ENCODE peak calls at places on chromosomes 6 and 20, in ten cellular contexts. T is CD8-positive, alpha-beta memory T cell; W is IMR-90; H is endodermal cell; G is heart left ventricle; D is ovary; X is Peyer's patch; Q is CD4-positive, alpha-beta memory T cell; M is AG04450; I is psoas muscle. O is an unnamed sample.

GRCh38 chr20:52601295-52601971 is 370.7 kb upstream of the TSHZ2 start:
- DNase-seq in T (no peak), W (no peak), H (no peak), G (no peak), D (no peak), X (no peak), Q (no peak), M (no peak), I (no peak), O (no peak)

GRCh38 chr20:37994512-37994911 is 38.7 kb downstream of the TTI1 start:
- DNase-seq in T (no peak), W (peak), H (no peak), G (peak), D (no peak), X (no peak), Q (no peak), M (peak), I (peak), O (peak)

GRCh38 chr6:26272171-26272631 is 92.8 kb upstream of the BTN3A2 start:
- DNase-seq in T (peak), W (no peak), H (peak), G (no peak), D (peak), X (peak), Q (peak), M (no peak), I (peak), O (peak)

GRCh38 chr20:18904624-18905023 is 91.0 kb downstream of the SCP2D1 start:
- DNase-seq in T (no peak), W (no peak), H (peak), G (no peak), D (peak), X (no peak), Q (no peak), M (no peak), I (no peak), O (no peak)

GRCh38 chr6:91786474-91787184 is 1199.8 kb upstream of the MAP3K7 start:
- DNase-seq in T (no peak), W (no peak), H (no peak), G (no peak), D (no peak), X (no peak), Q (no peak), M (no peak), I (no peak), O (peak)

GRCh38 chr6:85449818-85450577 is at the start of gene NT5E:
- DNase-seq in T (peak), W (peak), H (peak), G (peak), D (peak), X (peak), Q (peak), M (no peak), I (peak), O (peak)

GRCh38 chr6:167116838-167117228 is 6.1 kb upstream of the CCR6 start:
- DNase-seq in T (no peak), W (no peak), H (no peak), G (no peak), D (no peak), X (no peak), Q (no peak), M (no peak), I (no peak), O (no peak)

GRCh38 chr6:119209452-119210205 is 131.2 kb upstream of the FAM184A start:
- DNase-seq in T (no peak), W (peak), H (no peak), G (no peak), D (no peak), X (no peak), Q (no peak), M (no peak), I (no peak), O (no peak)

GRCh38 chr6:156953478-156954146 is 176.4 kb downstream of the ARID1B start:
- DNase-seq in T (peak), W (peak), H (no peak), G (no peak), D (no peak), X (no peak), Q (peak), M (peak), I (no peak), O (peak)

DNA sequence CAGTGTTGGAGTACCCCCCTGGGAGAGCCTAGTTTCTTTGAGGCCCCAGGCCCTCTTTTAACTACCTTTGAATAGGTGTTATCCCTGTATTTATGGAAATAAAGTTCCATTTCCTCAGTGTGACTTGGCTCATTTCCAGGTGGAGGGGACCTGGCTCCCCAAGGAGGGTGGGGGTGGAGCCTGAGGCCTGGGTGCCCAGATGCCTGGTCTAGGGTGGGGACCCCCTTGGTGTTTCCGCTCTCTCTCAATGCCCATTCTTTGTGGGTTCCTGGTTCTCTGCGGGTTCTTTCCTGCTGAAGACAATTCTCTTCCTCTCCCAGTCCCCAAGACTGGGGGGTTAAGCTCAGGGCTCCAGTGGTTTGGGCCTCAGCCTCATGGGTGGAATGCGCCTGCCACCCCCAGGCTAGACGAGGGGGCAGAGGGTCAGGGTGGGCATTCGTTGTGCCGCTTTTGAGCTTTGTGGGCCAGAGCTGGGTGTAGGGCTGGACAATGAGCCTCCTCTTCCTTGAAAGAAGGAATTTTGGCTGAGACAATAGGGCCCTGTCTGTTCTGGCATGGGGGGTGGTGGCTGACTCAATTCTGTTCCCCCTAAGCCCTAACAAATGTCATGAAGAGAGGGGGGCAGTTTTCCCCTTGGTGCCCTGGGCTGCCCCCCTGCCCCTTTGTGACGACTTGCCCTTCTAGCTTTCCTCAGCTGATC is 686 bp upstream of the EGFL8 start:
- DNase-seq in T (no peak), W (no peak), H (no peak), G (no peak), D (no peak), X (no peak), Q (no peak), M (no peak), I (no peak), O (no peak)
- H3K27ac ChIP-seq in T (no peak), W (no peak), H (peak), G (peak), D (no peak), X (no peak), Q (no peak), M (no peak), I (no peak), O (no peak)

GRCh38 chr6:142870787-142871371 is 74.1 kb downstream of the HIVEP2 start:
- DNase-seq in T (no peak), W (no peak), H (no peak), G (no peak), D (no peak), X (no peak), Q (no peak), M (no peak), I (no peak), O (no peak)

GRCh38 chr6:142868917-142869316 is 76.1 kb downstream of the HIVEP2 start:
- DNase-seq in T (no peak), W (no peak), H (no peak), G (no peak), D (no peak), X (no peak), Q (no peak), M (no peak), I (no peak), O (peak)

GRCh38 chr6:142872376-142872775 is 72.6 kb downstream of the HIVEP2 start:
- DNase-seq in T (no peak), W (peak), H (no peak), G (no peak), D (no peak), X (no peak), Q (no peak), M (no peak), I (no peak), O (no peak)

GRCh38 chr6:142874676-142875075 is 70.3 kb downstream of the HIVEP2 start:
- DNase-seq in T (no peak), W (no peak), H (no peak), G (no peak), D (no peak), X (no peak), Q (no peak), M (no peak), I (no peak), O (peak)

GRCh38 chr6:142871910-142872331 is 73.1 kb downstream of the HIVEP2 start:
- DNase-seq in T (peak), W (peak), H (no peak), G (peak), D (no peak), X (no peak), Q (peak), M (peak), I (no peak), O (peak)
- H3K27ac ChIP-seq in T (no peak), W (no peak), H (no peak), G (peak), D (no peak), X (peak), Q (peak), M (no peak), I (peak), O (no peak)

GRCh38 chr6:53877151-53877550 is 82.3 kb downstream of the LRRC1 start:
- DNase-seq in T (no peak), W (no peak), H (no peak), G (no peak), D (no peak), X (no peak), Q (no peak), M (no peak), I (no peak), O (no peak)

GRCh38 chr6:53879608-53880007 is 84.8 kb downstream of the LRRC1 start:
- DNase-seq in T (no peak), W (peak), H (no peak), G (no peak), D (no peak), X (no peak), Q (no peak), M (no peak), I (no peak), O (no peak)

GRCh38 chr6:53869964-53870363 is 75.2 kb downstream of the LRRC1 start:
- DNase-seq in T (no peak), W (no peak), H (no peak), G (no peak), D (no peak), X (no peak), Q (no peak), M (no peak), I (no peak), O (peak)

GRCh38 chr6:53878808-53879207 is 84.0 kb downstream of the LRRC1 start:
- DNase-seq in T (no peak), W (no peak), H (no peak), G (no peak), D (no peak), X (no peak), Q (no peak), M (no peak), I (no peak), O (peak)

DNA sequence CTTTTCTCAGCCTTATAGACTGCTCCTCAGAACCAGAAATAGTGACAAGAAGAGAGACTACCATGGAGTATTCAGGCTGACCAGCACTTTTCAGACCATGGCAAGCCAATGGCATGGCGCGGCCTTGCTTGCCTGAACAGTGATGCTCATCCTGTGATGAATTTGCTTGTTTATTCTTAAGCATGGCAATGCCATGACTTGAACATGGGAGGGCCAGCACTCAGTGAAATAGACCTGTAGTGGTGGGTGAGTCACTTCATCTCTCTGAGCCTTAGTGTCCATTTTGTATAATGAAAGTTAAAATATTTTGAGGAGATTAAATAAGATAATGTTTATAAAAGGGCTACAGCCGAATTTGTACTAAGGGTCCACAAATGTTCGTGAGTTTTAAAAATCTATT is 79.1 kb downstream of the LRRC1 start:
- DNase-seq in T (no peak), W (peak), H (no peak), G (no peak), D (no peak), X (no peak), Q (no peak), M (no peak), I (no peak), O (peak)
- H3K27ac ChIP-seq in T (no peak), W (no peak), H (no peak), G (no peak), D (no peak), X (no peak), Q (no peak), M (no peak), I (no peak), O (no peak)

DNA sequence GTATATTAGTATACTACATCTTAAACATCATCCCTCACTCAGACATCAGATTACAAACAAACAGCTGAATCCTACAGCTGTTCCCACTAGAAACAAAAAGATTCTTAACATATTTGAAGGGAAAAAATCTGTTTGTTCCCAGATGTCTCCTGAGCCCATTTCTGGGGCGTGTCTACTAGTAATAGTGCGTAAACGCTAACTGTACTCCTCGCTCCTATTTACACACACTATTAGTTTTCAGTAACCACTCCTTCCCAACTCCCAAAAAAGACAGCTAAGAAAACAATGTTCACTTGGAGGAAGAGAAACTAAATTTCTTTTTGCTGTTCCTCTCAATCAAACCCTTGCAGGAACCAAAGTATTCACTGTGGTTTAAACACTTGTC is 118.4 kb downstream of the BACH2 start:
- DNase-seq in T (no peak), W (peak), H (no peak), G (no peak), D (no peak), X (no peak), Q (no peak), M (peak), I (no peak), O (no peak)
- H3K27ac ChIP-seq in T (no peak), W (no peak), H (no peak), G (peak), D (no peak), X (no peak), Q (no peak), M (no peak), I (peak), O (no peak)

DNA sequence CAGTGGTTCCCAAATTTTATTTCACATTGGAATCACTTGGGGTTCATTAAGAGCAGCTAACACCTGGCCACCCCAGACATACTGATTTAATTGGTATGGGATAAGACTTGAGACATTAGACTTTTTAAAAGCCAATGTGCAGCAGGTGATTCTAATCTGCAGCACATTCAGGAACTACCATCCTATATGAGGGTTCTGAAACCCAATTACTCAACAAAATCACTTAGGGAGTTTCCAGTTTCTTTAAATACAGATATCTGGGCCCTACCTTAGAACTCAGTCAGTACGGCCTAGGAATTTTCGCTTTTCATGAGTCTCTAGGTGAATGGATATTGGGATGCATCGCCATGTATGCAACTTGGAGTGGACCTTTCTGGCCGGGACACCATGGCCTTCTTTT is 24.0 kb upstream of the L3MBTL3 start:
- DNase-seq in T (no peak), W (no peak), H (no peak), G (no peak), D (no peak), X (no peak), Q (no peak), M (no peak), I (no peak), O (no peak)
- H3K27ac ChIP-seq in T (no peak), W (no peak), H (no peak), G (no peak), D (no peak), X (no peak), Q (no peak), M (no peak), I (no peak), O (no peak)

GRCh38 chr20:39050555-39050902 is 88.4 kb downstream of the DHX35 start:
- DNase-seq in T (no peak), W (no peak), H (no peak), G (no peak), D (no peak), X (no peak), Q (no peak), M (no peak), I (no peak), O (no peak)
- H3K27ac ChIP-seq in T (no peak), W (no peak), H (no peak), G (no peak), D (no peak), X (no peak), Q (peak), M (no peak), I (no peak), O (no peak)

GRCh38 chr6:155493694-155494143 is 38.1 kb upstream of the NOX3 start:
- DNase-seq in T (no peak), W (peak), H (no peak), G (peak), D (peak), X (no peak), Q (no peak), M (peak), I (peak), O (peak)

GRCh38 chr6:155492061-155492735 is 36.6 kb upstream of the NOX3 start:
- DNase-seq in T (no peak), W (no peak), H (no peak), G (no peak), D (no peak), X (no peak), Q (no peak), M (no peak), I (no peak), O (no peak)

GRCh38 chr6:155491421-155491820 is 35.8 kb upstream of the NOX3 start:
- DNase-seq in T (no peak), W (no peak), H (no peak), G (no peak), D (no peak), X (no peak), Q (no peak), M (no peak), I (no peak), O (no peak)

GRCh38 chr6:155495011-155495768 is 39.6 kb upstream of the NOX3 start:
- DNase-seq in T (no peak), W (peak), H (peak), G (peak), D (peak), X (no peak), Q (no peak), M (peak), I (peak), O (no peak)

DNA sequence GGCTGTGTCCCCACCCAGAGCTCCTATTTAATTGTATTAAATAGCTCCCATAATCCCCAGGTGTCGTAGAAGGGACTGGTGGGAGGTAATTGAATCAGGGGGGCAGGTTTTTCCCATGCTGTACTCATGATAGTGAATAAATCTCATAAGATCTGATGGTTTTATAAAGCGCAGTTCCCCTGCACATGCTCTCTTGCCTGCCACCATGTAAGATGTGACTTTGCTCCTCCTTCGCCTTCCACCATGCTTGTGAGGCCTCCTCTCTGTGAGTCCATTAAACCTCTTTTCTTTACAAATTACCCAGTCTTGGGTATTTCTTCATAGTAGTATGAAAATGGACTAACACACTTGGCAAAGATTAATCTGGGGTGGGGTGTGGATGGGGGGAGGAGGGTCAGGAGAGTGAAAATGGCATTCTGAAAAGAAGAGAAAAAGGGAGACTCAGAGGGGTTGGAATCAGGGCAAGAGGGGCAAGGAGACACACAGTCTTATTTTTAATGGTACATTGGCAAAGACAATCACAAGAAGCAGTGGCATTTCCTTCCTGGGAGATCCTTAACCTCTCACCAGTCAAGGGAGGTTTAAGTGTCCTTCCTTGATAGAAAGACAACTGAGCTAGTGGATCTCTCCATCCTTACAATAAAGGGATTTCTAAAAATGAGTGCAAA is 37.5 kb upstream of the NOX3 start:
- DNase-seq in T (no peak), W (no peak), H (no peak), G (no peak), D (no peak), X (no peak), Q (no peak), M (no peak), I (no peak), O (no peak)
- H3K27ac ChIP-seq in T (no peak), W (peak), H (no peak), G (no peak), D (peak), X (peak), Q (no peak), M (peak), I (peak), O (no peak)

GRCh38 chr6:1840491-1841121 is 230.9 kb downstream of the FOXC1 start:
- DNase-seq in T (no peak), W (no peak), H (no peak), G (no peak), D (no peak), X (no peak), Q (no peak), M (no peak), I (no peak), O (peak)

GRCh38 chr6:1837868-1838267 is 228.2 kb downstream of the FOXC1 start:
- DNase-seq in T (no peak), W (no peak), H (no peak), G (no peak), D (no peak), X (no peak), Q (no peak), M (no peak), I (no peak), O (no peak)

GRCh38 chr6:1841131-1841530 is 231.4 kb downstream of the FOXC1 start:
- DNase-seq in T (no peak), W (peak), H (no peak), G (no peak), D (no peak), X (no peak), Q (no peak), M (no peak), I (no peak), O (no peak)

GRCh38 chr6:1838604-1839003 is 228.9 kb downstream of the FOXC1 start:
- DNase-seq in T (no peak), W (peak), H (no peak), G (no peak), D (no peak), X (no peak), Q (no peak), M (no peak), I (no peak), O (no peak)

GRCh38 chr6:1839315-1839714 is 229.6 kb downstream of the FOXC1 start:
- DNase-seq in T (no peak), W (no peak), H (no peak), G (no peak), D (no peak), X (no peak), Q (no peak), M (no peak), I (no peak), O (no peak)
- H3K27ac ChIP-seq in T (no peak), W (no peak), H (no peak), G (no peak), D (no peak), X (no peak), Q (no peak), M (no peak), I (no peak), O (no peak)

O was measured in trophoblast cell.